ENCODE peak calls at places on chromosomes 11 and 22, in ten cellular contexts. E is DMS153; Y is T47D; R is T-helper 9 cell; F is GF-D8; V is ureter; I is amniotic stem cell; W is GM03348; B is testis; K is stimulated activated CD8-positive, alpha-beta memory T cell treated with anti-CD3 and anti-CD28 coated beads, Interleukin-2, amount 100 ng/mL, for 48 hours. U is an unnamed sample.

GRCh38 chr11:67278135-67278938 is 10.8 kb upstream of the ANKRD13D start:
- DNase-seq in R (no peak), E (no peak), I (no peak), F (no peak), K (no peak), W (no peak), Y (no peak), V (no peak), B (no peak), U (no peak)

GRCh38 chr11:2807801-2808241 is 77.8 kb downstream of the CDKN1C start:
- DNase-seq in Y (no peak), W (no peak), E (no peak), V (peak; percentile 42), K (no peak), R (no peak), B (peak; percentile 5), F (no peak), I (no peak), U (no peak)

GRCh38 chr11:73818838-73819237 is 31.2 kb downstream of the MRPL48 start:
- DNase-seq in R (no peak), I (no peak), B (no peak), K (no peak), V (no peak), Y (no peak), W (peak; percentile 43), F (no peak), E (no peak), U (peak; percentile 27)

GRCh38 chr11:79396001-79396400 is 44.8 kb downstream of the TENM4 start:
- DNase-seq in R (no peak), Y (no peak), B (no peak), E (no peak), K (no peak), W (no peak), I (no peak), F (no peak), V (no peak), U (no peak)

GRCh38 chr11:70353329-70353728 is 45.0 kb upstream of the CTTN start:
- DNase-seq in Y (no peak), R (no peak), K (no peak), F (no peak), E (no peak), B (no peak), V (no peak), I (no peak), W (no peak), U (no peak)

GRCh38 chr11:116853461-116854073 is 16.1 kb upstream of the APOA1 start:
- DNase-seq in E (peak; percentile 24), F (peak; percentile 100), Y (peak; percentile 36), R (peak; percentile 20), B (no peak), V (no peak), K (peak; percentile 36), W (peak; percentile 76), I (peak; percentile 64), U (no peak)

GRCh38 chr22:46974631-46975585 is 212.5 kb downstream of the TBC1D22A start:
- DNase-seq in W (no peak), V (no peak), R (no peak), I (no peak), F (no peak), E (no peak), B (no peak), K (no peak), Y (no peak), U (no peak)

GRCh38 chr22:33302549-33302948 is 244.4 kb upstream of the SYN3 start:
- DNase-seq in R (no peak), W (no peak), K (no peak), Y (peak; percentile 33), B (no peak), I (no peak), F (no peak), V (no peak), E (peak; percentile 43), U (peak; percentile 45)

GRCh38 chr11:94125408-94126120 is 3.1 kb upstream of the PANX1 start:
- DNase-seq in V (no peak), W (no peak), K (no peak), E (no peak), Y (peak; percentile 26), F (no peak), B (no peak), I (no peak), R (no peak), U (no peak)

GRCh38 chr11:100965346-100965745 is 164.3 kb downstream of the PGR start:
- DNase-seq in I (no peak), F (no peak), B (no peak), V (no peak), E (no peak), Y (no peak), W (no peak), K (no peak), R (no peak), U (no peak)

GRCh38 chr11:108112059-108112458 is 9.3 kb upstream of the ACAT1 start:
- DNase-seq in B (no peak), F (no peak), V (no peak), E (no peak), I (no peak), R (no peak), K (no peak), Y (no peak), W (no peak), U (no peak)

GRCh38 chr11:127202105-127202504 is 201.5 kb upstream of the KIRREL3 start:
- DNase-seq in E (no peak), K (no peak), F (no peak), B (no peak), W (no peak), I (no peak), Y (no peak), V (no peak), R (no peak), U (no peak)

GRCh38 chr22:23110190-23110921 is 31.4 kb downstream of the RSPH14 start:
- DNase-seq in B (no peak), I (no peak), R (no peak), Y (no peak), V (no peak), E (peak; percentile 22), K (no peak), W (no peak), F (no peak), U (no peak)

GRCh38 chr11:35836185-35836584 is 107.7 kb upstream of the LDLRAD3 start:
- DNase-seq in E (no peak), Y (no peak), K (no peak), I (no peak), W (no peak), B (no peak), F (no peak), R (no peak), V (no peak), U (no peak)

GRCh38 chr11:121482231-121483129 is 29.7 kb upstream of the SORL1-AS1 start:
- DNase-seq in W (peak; percentile 35), R (peak; percentile 45), K (no peak), B (no peak), Y (no peak), F (peak; percentile 78), I (no peak), V (peak; percentile 40), E (no peak), U (no peak)

GRCh38 chr11:87422566-87422965 is 384.8 kb downstream of the TMEM135 start:
- DNase-seq in W (no peak), K (no peak), Y (no peak), V (no peak), R (no peak), B (no peak), I (no peak), F (no peak), E (no peak), U (no peak)

GRCh38 chr11:120811731-120812130 is 212.2 kb upstream of the TBCEL start:
- DNase-seq in I (no peak), K (no peak), R (no peak), Y (no peak), E (no peak), W (no peak), F (no peak), B (no peak), V (no peak), U (no peak)

GRCh38 chr22:40728731-40729189 is 49.5 kb downstream of the MCHR1 start:
- DNase-seq in Y (peak; percentile 78), B (no peak), R (peak; percentile 48), K (peak; percentile 40), V (peak; percentile 80), I (no peak), W (no peak), F (no peak), E (peak; percentile 96), U (no peak)

GRCh38 chr11:2706321-2706720 is 6.5 kb upstream of the KCNQ1OT1 start:
- DNase-seq in V (no peak), B (no peak), I (no peak), K (no peak), E (no peak), F (no peak), Y (no peak), R (no peak), W (no peak), U (no peak)

GRCh38 chr11:2767751-2768150 is 68.0 kb upstream of the KCNQ1OT1 start:
- DNase-seq in B (no peak), Y (no peak), K (no peak), F (no peak), E (no peak), W (no peak), V (no peak), I (no peak), R (no peak), U (no peak)

GRCh38 chr11:14190992-14191773 is 167.8 kb downstream of the RRAS2 start:
- DNase-seq in E (no peak), R (no peak), F (no peak), B (peak; percentile 22), I (no peak), K (no peak), W (no peak), Y (no peak), V (no peak), U (no peak)

GRCh38 chr22:26837784-26838520 is 180.6 kb downstream of the MIAT start:
- DNase-seq in R (no peak), B (no peak), K (no peak), Y (no peak), E (no peak), W (no peak), F (no peak), V (no peak), I (no peak), U (no peak)

GRCh38 chr11:10302744-10303557 is 1.9 kb upstream of the ADM start:
- DNase-seq in K (no peak), R (peak; percentile 66), V (peak; percentile 97), B (peak; percentile 90), E (peak; percentile 59), F (no peak), W (peak; percentile 69), I (no peak), Y (peak; percentile 90), U (peak; percentile 76)

GRCh38 chr11:12599408-12600143 is 74.6 kb upstream of the TEAD1 start:
- DNase-seq in K (peak; percentile 37), B (peak; percentile 75), V (no peak), E (peak; percentile 73), R (no peak), I (no peak), W (peak; percentile 12), Y (peak; percentile 57), F (no peak), U (peak; percentile 70)

GRCh38 chr11:11580831-11581492 is 40.8 kb downstream of the GALNT18 start:
- DNase-seq in F (no peak), B (peak; percentile 44), V (no peak), R (no peak), Y (no peak), W (no peak), K (no peak), I (no peak), E (peak; percentile 26), U (peak; percentile 13)

GRCh38 chr11:33161120-33162005 is at the start of gene CSTF3:
- DNase-seq in Y (peak; percentile 100), V (peak; percentile 100), B (peak; percentile 100), E (peak; percentile 98), K (peak; percentile 99), W (peak; percentile 98), F (peak; percentile 66), I (peak; percentile 99), R (peak; percentile 98), U (peak; percentile 94)

GRCh38 chr11:61693897-61694840 is 14.0 kb downstream of the DAGLA start:
- DNase-seq in F (no peak), W (no peak), B (peak; percentile 76), E (peak; percentile 75), V (no peak), R (no peak), K (no peak), I (no peak), Y (no peak), U (peak; percentile 70)

GRCh38 chr11:2860636-2861035 is 24.9 kb downstream of the CDKN1C start:
- DNase-seq in B (no peak), E (no peak), Y (no peak), R (no peak), V (no peak), K (no peak), F (no peak), W (no peak), I (no peak), U (no peak)

U was measured in H7.